ENCODE peak calls at places on chromosomes 16 and 17, in four cellular contexts. O is bronchial epithelial cell, X is A673, V is breast epithelium. P is an unnamed sample. For H3K27me3 and H3K36me3, the result is how much of the 10 kb centered on the place peaks cover.

GRCh38 chr16:70428178-70428998 is 10.5 kb downstream of the ST3GAL2 start:
- DNase-seq in O (peak), X (peak), V (peak), P (peak)

GRCh38 chr16:10180771-10181163 is 1.5 kb downstream of the GRIN2A start:
- DNase-seq in O (no peak), X (peak), V (no peak), P (no peak)

GRCh38 chr16:51697454-51697853 is 546.4 kb upstream of the SALL1 start:
- DNase-seq in O (no peak), X (no peak), V (no peak), P (no peak)

GRCh38 chr17:933168-934083 is 46.1 kb downstream of the NXN start:
- DNase-seq in O (peak), X (peak), V (no peak), P (peak)

GRCh38 chr17:40909755-40910154 is 24.7 kb upstream of the KRT20 start:
- DNase-seq in O (peak), X (peak), V (no peak), P (no peak)

GRCh38 chr17:40278414-40278813 is 9.3 kb upstream of the CDC6 start:
- DNase-seq in O (no peak), X (no peak), V (no peak), P (no peak)

GRCh38 chr17:36463916-36464764 is 22.3 kb upstream of the ZNHIT3 start:
- DNase-seq in O (peak), X (peak), V (peak), P (peak)

GRCh38 chr17:48634446-48635208 is 8.5 kb upstream of the HOXB9 start:
- DNase-seq in O (no peak), X (no peak), V (no peak), P (no peak)

GRCh38 chr17:61247438-61247837 is 152.2 kb upstream of the TBX2 start:
- DNase-seq in O (no peak), X (no peak), V (no peak), P (no peak)

GRCh38 chr17:42913527-42913926 is 12.9 kb downstream of the G6PC1 start:
- DNase-seq in O (peak), X (no peak), V (no peak), P (no peak)

GRCh38 chr17:19904412-19904811 is 36.7 kb upstream of the ULK2 start:
- DNase-seq in O (peak), X (no peak), V (no peak), P (no peak)

GRCh38 chr17:57530508-57530907 is 214.6 kb downstream of the CCDC182 start:
- DNase-seq in O (peak), X (peak), V (no peak), P (no peak)

GRCh38 chr16:81554993-81555392 is 110.4 kb downstream of the CMIP start:
- DNase-seq in O (no peak), X (no peak), V (no peak), P (no peak)

GRCh38 chr17:16989953-16990860 is 18.3 kb upstream of the TNFRSF13B start:
- DNase-seq in O (no peak), X (no peak), V (no peak), P (no peak)

GRCh38 chr17:28622186-28622585 is 8.2 kb upstream of the RSKR start:
- DNase-seq in O (no peak), X (no peak), V (no peak), P (no peak)

GRCh38 chr16:55982597-55982996 is 107.4 kb upstream of the CES5A start:
- DNase-seq in O (no peak), X (no peak), V (no peak), P (no peak)

GRCh38 chr16:9089660-9090059 is 1.8 kb upstream of the HAPSTR1 start:
- DNase-seq in O (no peak), X (no peak), V (no peak), P (no peak)

GRCh38 chr16:89779231-89779912 is 37.1 kb downstream of the FANCA start:
- DNase-seq in O (no peak), X (no peak), V (no peak), P (no peak)

GRCh38 chr17:19306160-19307111 is 56.1 kb downstream of the B9D1 start:
- DNase-seq in O (no peak), X (no peak), V (no peak), P (peak)

GRCh38 chr17:40327735-40328385 is 18.9 kb downstream of the RARA start:
- DNase-seq in O (no peak), X (no peak), V (no peak), P (no peak)

DNA sequence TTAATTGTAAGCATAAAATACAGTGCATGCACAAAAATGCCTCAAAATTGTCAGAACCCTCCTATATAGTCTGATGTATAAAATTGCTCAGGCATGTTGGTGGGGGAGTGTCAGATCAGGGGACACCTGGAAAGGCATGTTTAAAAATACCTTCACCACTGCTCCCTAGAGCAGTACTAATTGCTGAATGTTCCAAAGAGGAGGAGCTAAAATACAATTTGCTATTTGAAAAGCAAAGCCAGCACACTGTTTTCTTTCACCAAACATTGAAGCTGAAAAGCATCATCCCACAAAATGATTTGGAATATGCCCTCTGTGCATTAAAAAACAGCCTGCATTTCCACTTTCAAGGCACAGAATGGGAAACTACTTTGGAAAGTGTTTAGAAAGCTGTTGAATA is 2.6 kb downstream of the ADAMTS18 start:
- DNase-seq in O (no peak), X (no peak), V (no peak), P (no peak)
- H3K27me3 ChIP-seq in O (under half), X (half or more), V (under half), P (under half)

GRCh38 chr17:45091778-45092425 is 30.8 kb downstream of the NMT1 start:
- DNase-seq in O (peak), X (no peak), V (no peak), P (no peak)
- H3K36me3 ChIP-seq in O (under half), X (under half), V (under half), P (under half)

DNA sequence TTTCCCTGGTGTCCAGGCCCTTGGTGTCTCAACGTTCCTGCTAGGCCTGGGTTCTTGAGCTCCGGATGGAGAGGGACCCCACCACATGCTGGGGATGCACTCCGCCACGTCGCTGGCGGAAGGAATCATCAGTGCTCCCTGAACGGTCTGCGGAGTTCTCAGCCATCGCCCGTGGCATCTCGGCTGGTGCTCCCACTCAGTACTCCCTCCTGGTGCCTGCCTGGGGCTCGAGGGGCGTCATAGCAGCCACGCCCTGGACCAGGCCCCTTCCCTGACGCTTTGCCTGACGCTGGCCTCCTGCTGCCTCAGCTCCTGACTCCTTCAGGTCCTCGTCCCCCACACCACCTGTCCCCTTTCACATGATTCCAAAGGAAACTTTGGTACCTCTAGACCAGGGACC is 95.9 kb upstream of the CIBAR2 start:
- DNase-seq in O (no peak), X (no peak), V (no peak), P (no peak)
- H3K27me3 ChIP-seq in O (under half), X (under half), V (under half), P (under half)

GRCh38 chr16:86013867-86014266 is 114.9 kb downstream of the IRF8 start:
- DNase-seq in O (no peak), X (no peak), V (no peak), P (no peak)
- H3K36me3 ChIP-seq in O (under half), X (under half), V (under half), P (under half)

GRCh38 chr16:1262846-1263221 is 7.0 kb downstream of the TPSD1 start:
- DNase-seq in O (no peak), X (no peak), V (no peak), P (no peak)

GRCh38 chr16:1261131-1261917 is 5.5 kb downstream of the TPSD1 start:
- DNase-seq in O (no peak), X (no peak), V (no peak), P (peak)

GRCh38 chr16:1260101-1260670 is 4.3 kb downstream of the TPSD1 start:
- DNase-seq in O (no peak), X (no peak), V (no peak), P (no peak)

GRCh38 chr16:1263591-1264216 is 7.8 kb downstream of the TPSD1 start:
- DNase-seq in O (no peak), X (no peak), V (no peak), P (no peak)

DNA sequence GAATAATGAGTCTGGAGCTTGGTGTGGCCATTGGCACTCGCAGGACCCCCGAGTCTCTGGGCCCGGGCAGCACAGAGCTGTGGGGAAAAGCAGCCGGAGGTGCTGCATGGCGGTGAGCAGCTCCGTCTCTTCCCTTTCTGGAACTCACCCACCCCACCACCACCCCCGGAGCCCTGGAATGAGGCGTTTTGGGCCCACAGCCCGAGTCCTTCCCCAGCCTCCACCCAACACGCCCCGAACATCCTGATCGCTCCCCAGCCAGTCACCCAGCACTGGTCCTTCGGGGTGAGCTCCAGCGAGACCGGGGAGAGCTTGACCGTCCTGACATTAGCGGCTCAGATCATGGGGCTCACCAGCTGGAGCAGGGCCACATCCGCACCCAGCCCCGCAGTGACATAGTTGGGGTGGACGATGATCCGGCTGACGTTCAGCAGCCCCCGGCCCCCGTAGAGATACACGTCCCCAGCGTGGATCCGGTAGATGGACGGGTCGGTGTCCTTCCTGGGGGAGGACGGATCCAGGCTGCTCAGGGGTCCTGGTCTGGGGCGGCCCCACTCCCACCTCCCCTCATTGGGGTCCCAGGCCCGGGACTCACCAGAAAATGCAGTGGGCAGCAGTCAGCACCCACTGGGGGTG is 6.5 kb downstream of the TPSD1 start:
- DNase-seq in O (no peak), X (no peak), V (no peak), P (no peak)
- H3K27me3 ChIP-seq in O (under half), X (under half), V (under half), P (under half)

DNA sequence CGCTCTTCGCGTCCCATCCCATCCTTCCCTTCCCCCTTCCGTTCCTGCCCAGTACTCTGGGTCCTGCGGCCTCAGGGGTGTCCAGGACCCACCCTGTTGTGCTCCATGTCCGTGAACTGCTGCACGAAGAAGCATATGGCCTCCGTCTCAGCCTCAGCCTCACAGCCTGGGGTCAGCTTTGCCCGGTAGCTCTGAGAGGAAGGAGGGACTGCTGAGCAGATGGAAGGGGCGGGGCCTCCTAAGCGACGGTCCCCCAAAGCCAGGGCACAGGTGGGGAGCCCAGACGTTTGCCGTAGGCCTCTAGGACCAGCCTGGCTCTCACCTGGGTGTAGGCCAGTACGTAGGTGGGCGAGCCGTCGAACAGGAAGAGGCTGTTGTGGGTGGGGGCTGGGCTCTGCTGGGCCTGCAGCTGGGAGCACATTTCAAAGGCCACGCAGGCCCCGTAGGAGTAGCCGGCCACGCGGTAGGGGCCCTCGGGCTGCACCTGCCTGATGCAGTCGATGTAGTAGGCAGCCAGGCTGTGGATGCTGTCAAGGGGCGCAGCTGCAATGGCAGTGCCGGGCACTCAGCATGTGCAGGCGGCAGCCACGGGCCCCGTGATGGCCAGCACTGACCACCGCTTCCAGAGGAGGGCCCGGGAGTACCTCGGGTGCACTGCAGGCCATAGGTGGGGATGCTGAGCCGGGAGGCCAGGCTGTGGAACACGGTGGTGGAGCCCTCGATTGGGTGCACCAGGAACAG is 14.6 kb upstream of the DUS1L start:
- DNase-seq in O (no peak), X (no peak), V (no peak), P (no peak)
- H3K36me3 ChIP-seq in O (half or more), X (half or more), V (under half), P (under half)

GRCh38 chr17:74946641-74947040 is 10.9 kb downstream of the OTOP3 start:
- DNase-seq in O (no peak), X (no peak), V (no peak), P (no peak)
- H3K27me3 ChIP-seq in O (under half), X (half or more), V (under half), P (under half)

DNA sequence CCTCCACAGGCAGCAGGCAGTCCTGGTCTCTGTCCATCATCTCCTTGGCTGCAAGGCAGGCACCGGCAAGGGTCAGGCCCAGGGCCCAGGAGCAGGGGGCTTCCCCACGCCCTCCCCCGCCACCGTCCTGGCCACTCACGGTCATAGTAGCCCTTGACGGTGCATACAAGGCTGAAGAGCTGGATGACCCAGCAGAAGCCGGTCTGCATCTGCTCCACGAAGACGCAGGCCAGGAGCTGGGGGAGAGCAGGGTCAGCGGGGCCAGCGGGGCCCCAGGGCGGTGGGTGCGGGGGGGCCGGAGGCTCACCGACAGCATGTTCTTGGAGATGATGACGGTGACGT is 20.1 kb downstream of the CTU2 start:
- DNase-seq in O (no peak), X (no peak), V (no peak), P (no peak)
- H3K36me3 ChIP-seq in O (under half), X (half or more), V (under half), P (under half)

DNA sequence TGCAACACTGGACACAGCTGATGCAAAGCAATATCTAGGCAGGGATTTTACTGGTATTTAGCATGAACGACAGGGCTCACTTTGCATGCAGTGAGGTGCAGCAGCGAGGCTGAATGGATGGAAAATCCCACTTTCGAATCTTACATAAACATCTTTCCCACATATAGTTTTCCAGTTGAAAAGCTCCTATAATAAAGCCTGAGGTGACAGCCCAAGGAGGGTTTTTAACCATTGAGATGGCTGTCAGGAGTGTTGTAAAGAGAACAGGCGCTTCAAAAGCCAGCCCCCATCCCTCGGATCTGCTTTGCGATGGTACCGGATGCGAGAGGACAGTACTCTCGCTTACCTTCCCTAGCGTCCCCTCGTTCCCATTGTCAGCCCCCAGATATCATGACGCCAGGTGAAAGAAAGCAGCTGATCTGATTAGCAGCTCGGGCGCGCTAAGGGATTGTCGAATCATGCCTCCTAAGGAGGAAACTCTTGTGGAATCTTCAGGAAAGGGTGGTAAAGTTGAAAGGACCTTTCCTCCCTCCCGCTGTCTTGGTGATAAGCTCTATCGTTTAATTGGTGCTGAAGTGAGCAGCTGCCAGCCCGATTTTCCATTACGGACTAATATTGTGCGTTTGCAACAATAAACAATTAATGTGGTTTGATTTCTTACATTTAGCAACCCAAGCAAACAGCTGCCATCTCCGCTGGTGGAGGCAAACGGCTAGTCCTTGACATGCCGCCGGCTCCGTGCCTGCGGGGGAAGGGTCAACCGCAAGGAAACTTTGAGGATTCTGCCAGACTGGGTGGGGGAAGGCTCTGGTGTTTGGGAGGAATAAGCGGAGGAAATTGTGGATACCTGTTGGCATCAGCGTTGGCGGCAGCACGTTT is 1.8 kb downstream of the CDH8 start:
- DNase-seq in O (no peak), X (no peak), V (no peak), P (no peak)
- H3K27me3 ChIP-seq in O (under half), X (under half), V (under half), P (under half)

GRCh38 chr17:21003007-21003621 is 39.7 kb downstream of the USP22 start:
- DNase-seq in O (no peak), X (no peak), V (no peak), P (no peak)
- H3K36me3 ChIP-seq in O (under half), X (half or more), V (under half), P (under half)